ENCODE peak calls at places on chromosome 13, in ten cellular contexts. U is mucosa of descending colon; I is stomach; M is lower leg skin; N is heart right ventricle; S is naive thymus-derived CD4-positive, alpha-beta T cell; A is body of pancreas; C is cardiac fibroblast; P is AG09309; X is CD8-positive, alpha-beta memory T cell. G is an unnamed sample.

GRCh38 chr13:26965976-26966375 is 205.4 kb upstream of the GPR12 start:
- DNase-seq in U (no peak), I (peak), M (no peak), N (peak), S (no peak), A (peak), C (peak), P (no peak), X (no peak), G (peak)

GRCh38 chr13:32825481-32825880 is 190.7 kb upstream of the KL start:
- DNase-seq in U (no peak), I (no peak), M (no peak), N (no peak), S (no peak), A (no peak), C (no peak), P (no peak), X (no peak), G (no peak)

GRCh38 chr13:110323986-110324749 is 17.1 kb downstream of the COL4A2 start:
- DNase-seq in U (no peak), I (no peak), M (no peak), N (no peak), S (no peak), A (no peak), C (no peak), P (no peak), X (no peak), G (no peak)

GRCh38 chr13:89380101-89380500 is 1708.9 kb downstream of the SLITRK5 start:
- DNase-seq in U (no peak), I (peak), M (no peak), N (no peak), S (no peak), A (no peak), C (no peak), P (no peak), X (no peak), G (no peak)

GRCh38 chr13:98998831-98999634 is 21.2 kb upstream of the DOCK9 start:
- DNase-seq in U (no peak), I (no peak), M (no peak), N (no peak), S (peak), A (no peak), C (no peak), P (no peak), X (peak), G (no peak)

GRCh38 chr13:93080587-93080986 is 146.0 kb upstream of the GPC6 start:
- DNase-seq in U (no peak), I (no peak), M (no peak), N (no peak), S (no peak), A (no peak), C (peak), P (no peak), X (no peak), G (no peak)

GRCh38 chr13:108226184-108226583 is 8.0 kb downstream of the ABHD13 start:
- DNase-seq in U (no peak), I (no peak), M (no peak), N (no peak), S (no peak), A (no peak), C (peak), P (no peak), X (no peak), G (no peak)

GRCh38 chr13:32316476-32316875 is 1.2 kb downstream of the BRCA2 start:
- DNase-seq in U (no peak), I (no peak), M (no peak), N (no peak), S (no peak), A (no peak), C (no peak), P (no peak), X (no peak), G (no peak)

GRCh38 chr13:97715763-97716162 is 237.7 kb upstream of the IPO5 start:
- DNase-seq in U (no peak), I (no peak), M (no peak), N (no peak), S (no peak), A (no peak), C (peak), P (no peak), X (no peak), G (no peak)

GRCh38 chr13:113843063-113843654 is 20.7 kb downstream of the GAS6 start:
- DNase-seq in U (peak), I (no peak), M (no peak), N (peak), S (no peak), A (no peak), C (no peak), P (no peak), X (no peak), G (no peak)

GRCh38 chr13:36673838-36674326 is at the start of gene SERTM1:
- DNase-seq in U (peak), I (no peak), M (no peak), N (no peak), S (no peak), A (no peak), C (peak), P (no peak), X (no peak), G (no peak)

GRCh38 chr13:113949546-113949945 is 24.3 kb downstream of the C13orf46 start:
- DNase-seq in U (peak), I (no peak), M (no peak), N (no peak), S (no peak), A (no peak), C (no peak), P (no peak), X (no peak), G (no peak)

GRCh38 chr13:47081246-47081645 is 184.4 kb upstream of the HTR2A start:
- DNase-seq in U (no peak), I (no peak), M (no peak), N (no peak), S (no peak), A (no peak), C (no peak), P (no peak), X (no peak), G (no peak)

GRCh38 chr13:84296386-84296785 is 414.1 kb upstream of the SLITRK1 start:
- DNase-seq in U (no peak), I (no peak), M (no peak), N (no peak), S (no peak), A (no peak), C (no peak), P (no peak), X (no peak), G (no peak)

GRCh38 chr13:21171420-21171819 is 4.9 kb downstream of the SKA3 start:
- DNase-seq in U (no peak), I (no peak), M (no peak), N (no peak), S (no peak), A (no peak), C (no peak), P (no peak), X (no peak), G (no peak)

GRCh38 chr13:60484865-60485264 is 87.8 kb downstream of the TDRD3 start:
- DNase-seq in U (no peak), I (no peak), M (no peak), N (no peak), S (no peak), A (no peak), C (no peak), P (no peak), X (no peak), G (no peak)

GRCh38 chr13:55528434-55528833 is 1612.3 kb upstream of the PRR20A start:
- DNase-seq in U (no peak), I (no peak), M (no peak), N (no peak), S (no peak), A (no peak), C (no peak), P (no peak), X (no peak), G (no peak)

GRCh38 chr13:28658539-28658795 is 463 bp upstream of the POMP start:
- DNase-seq in U (no peak), I (no peak), M (no peak), N (no peak), S (no peak), A (no peak), C (no peak), P (no peak), X (no peak), G (no peak)

GRCh38 chr13:98544105-98544710 is 32.7 kb downstream of the STK24 start:
- DNase-seq in U (no peak), I (no peak), M (no peak), N (no peak), S (no peak), A (no peak), C (no peak), P (no peak), X (no peak), G (no peak)

GRCh38 chr13:100534911-100535310 is 53.7 kb downstream of the GGACT start:
- DNase-seq in U (no peak), I (no peak), M (no peak), N (no peak), S (no peak), A (peak), C (no peak), P (no peak), X (no peak), G (no peak)

GRCh38 chr13:76473552-76474134 is 412.6 kb downstream of the KCTD12 start:
- DNase-seq in U (no peak), I (peak), M (peak), N (peak), S (peak), A (peak), C (peak), P (peak), X (peak), G (peak)

GRCh38 chr13:114099918-114100445 is 32.4 kb downstream of the RASA3 start:
- DNase-seq in U (peak), I (no peak), M (no peak), N (no peak), S (no peak), A (no peak), C (peak), P (no peak), X (peak), G (no peak)

GRCh38 chr13:73940098-73940497 is 194.1 kb downstream of the KLF12 start:
- DNase-seq in U (no peak), I (no peak), M (no peak), N (peak), S (no peak), A (no peak), C (no peak), P (no peak), X (no peak), G (no peak)

GRCh38 chr13:60012503-60012902 is 151.2 kb downstream of the DIAPH3 start:
- DNase-seq in U (no peak), I (peak), M (no peak), N (no peak), S (no peak), A (peak), C (no peak), P (no peak), X (no peak), G (no peak)

GRCh38 chr13:107808388-107808787 is 406.9 kb downstream of the LIG4 start:
- DNase-seq in U (no peak), I (no peak), M (no peak), N (no peak), S (no peak), A (no peak), C (peak), P (no peak), X (no peak), G (no peak)

GRCh38 chr13:84567848-84568247 is 685.6 kb upstream of the SLITRK1 start:
- DNase-seq in U (no peak), I (no peak), M (no peak), N (no peak), S (no peak), A (no peak), C (no peak), P (no peak), X (no peak), G (no peak)

GRCh38 chr13:45226024-45226423 is 25.2 kb upstream of the KCTD4 start:
- DNase-seq in U (no peak), I (no peak), M (no peak), N (no peak), S (no peak), A (no peak), C (no peak), P (no peak), X (no peak), G (no peak)

GRCh38 chr13:110635405-110636002 is 20.2 kb downstream of the NAXD start:
- DNase-seq in U (no peak), I (no peak), M (no peak), N (no peak), S (no peak), A (no peak), C (no peak), P (no peak), X (no peak), G (no peak)

GRCh38 chr13:44309771-44310767 is 63.6 kb upstream of the SERP2 start:
- DNase-seq in U (peak), I (peak), M (peak), N (peak), S (no peak), A (no peak), C (peak), P (no peak), X (no peak), G (peak)

GRCh38 chr13:54945978-54946377 is 1917.4 kb downstream of the OLFM4 start:
- DNase-seq in U (no peak), I (no peak), M (no peak), N (no peak), S (no peak), A (no peak), C (no peak), P (no peak), X (no peak), G (no peak)

GRCh38 chr13:64910061-64910460 is 2320.1 kb downstream of the PCDH9 start:
- DNase-seq in U (no peak), I (no peak), M (no peak), N (no peak), S (no peak), A (no peak), C (no peak), P (no peak), X (no peak), G (no peak)

GRCh38 chr13:41213316-41213715 is 18.9 kb upstream of the KBTBD7 start:
- DNase-seq in U (no peak), I (no peak), M (no peak), N (no peak), S (no peak), A (no peak), C (no peak), P (no peak), X (no peak), G (no peak)

GRCh38 chr13:46469064-46469463 is 82.0 kb upstream of the RUBCNL start:
- DNase-seq in U (no peak), I (no peak), M (no peak), N (no peak), S (no peak), A (no peak), C (peak), P (peak), X (no peak), G (peak)

DNA sequence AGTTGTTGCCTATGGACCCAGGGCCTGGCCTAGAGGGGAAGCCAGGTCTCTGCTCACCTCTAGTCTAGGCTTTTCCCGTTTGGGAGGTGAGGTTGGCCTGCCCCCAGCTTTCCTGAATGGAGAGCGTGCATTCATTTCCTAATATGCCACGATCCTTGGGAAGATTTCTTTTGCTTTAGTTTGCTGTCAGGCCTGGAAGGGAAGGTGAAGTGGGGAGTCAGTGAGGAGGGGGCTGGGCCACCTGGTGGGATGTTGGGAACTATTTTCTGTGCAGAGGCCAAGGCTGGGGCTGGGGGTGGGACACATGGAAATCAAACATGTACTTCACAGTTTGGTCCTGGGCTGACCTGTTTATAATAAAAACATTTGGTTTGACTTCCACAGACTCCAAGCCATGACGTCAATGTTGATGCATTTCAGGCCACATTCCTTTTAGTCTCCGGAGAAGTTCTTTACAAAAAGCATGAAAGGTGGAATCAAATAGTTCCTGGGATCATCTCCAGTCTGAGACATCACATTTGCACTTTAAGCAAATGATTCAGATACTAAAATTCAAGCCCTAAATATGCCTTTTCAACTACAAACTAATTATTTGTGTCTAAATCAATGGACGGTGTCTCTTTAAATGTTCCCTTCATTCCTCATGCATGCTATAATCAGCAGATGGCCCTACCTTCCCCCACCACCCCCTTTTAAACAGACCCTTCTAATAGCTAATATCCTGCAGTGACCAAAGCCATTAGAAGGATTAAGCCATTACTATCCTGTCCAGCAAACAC is 41.5 kb upstream of the MEDAG start:
- DNase-seq in U (no peak), I (no peak), M (no peak), N (no peak), S (no peak), A (no peak), C (peak), P (peak), X (no peak), G (peak)
- H3K4me3 ChIP-seq in U (no peak), I (no peak), M (no peak), N (no peak), S (no peak), A (no peak), C (no peak), P (no peak), X (no peak), G (no peak)

DNA sequence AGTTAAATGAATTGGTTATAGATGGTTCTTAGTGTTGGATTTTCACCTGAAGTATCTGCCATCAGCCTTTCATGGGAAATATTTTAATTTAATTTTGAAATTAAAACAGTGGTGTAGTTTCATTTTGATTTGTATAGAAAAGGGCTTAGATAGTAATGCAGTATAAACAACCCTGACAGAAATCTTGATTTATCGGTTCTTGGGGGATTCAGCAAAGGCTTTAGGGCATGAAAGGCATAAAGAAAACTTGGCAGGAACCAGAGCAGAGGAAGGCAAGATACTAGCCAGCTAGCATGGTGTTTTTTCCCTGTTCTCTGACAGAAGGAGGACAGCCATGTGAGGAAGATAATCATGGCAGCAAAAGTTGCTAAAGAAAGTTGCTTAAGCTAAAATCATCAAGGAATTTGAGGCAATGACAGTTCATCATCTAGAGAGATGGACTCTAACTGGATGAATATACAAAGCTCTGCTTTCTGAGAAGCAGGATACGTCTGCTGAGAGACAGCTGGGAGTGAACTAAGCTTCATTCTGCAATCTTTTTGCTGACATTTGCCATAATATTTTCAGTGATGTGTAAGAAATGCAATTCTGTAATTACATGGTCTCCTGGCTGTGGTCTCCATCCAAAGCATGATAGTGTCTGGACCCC is 294.1 kb downstream of the KCNRG start:
- DNase-seq in U (no peak), I (no peak), M (no peak), N (no peak), S (no peak), A (no peak), C (peak), P (no peak), X (no peak), G (no peak)
- H3K4me3 ChIP-seq in U (no peak), I (no peak), M (no peak), N (no peak), S (no peak), A (no peak), C (no peak), P (no peak), X (no peak), G (no peak)

DNA sequence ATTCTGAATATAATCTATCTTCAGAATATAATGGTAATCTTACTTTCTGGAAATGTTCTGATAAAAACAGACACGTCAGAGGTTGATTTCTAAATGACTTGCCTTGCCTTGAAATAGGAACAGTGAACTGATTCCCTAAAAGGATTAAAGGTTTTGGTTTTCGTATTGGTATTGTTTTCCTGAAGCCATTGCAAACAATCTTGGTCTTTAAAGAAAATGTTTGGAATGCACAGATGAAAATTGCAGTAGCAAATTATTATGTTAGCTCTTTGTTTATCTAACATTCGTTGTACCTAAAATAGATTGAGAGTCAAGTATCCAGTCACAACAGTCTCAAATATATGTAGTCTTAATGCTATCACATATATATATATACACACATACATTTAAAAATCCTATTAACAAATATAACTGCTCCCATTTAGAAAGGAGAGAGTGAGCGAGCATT is 1.7 kb downstream of the ITM2B start:
- DNase-seq in U (no peak), I (no peak), M (no peak), N (no peak), S (no peak), A (no peak), C (no peak), P (no peak), X (no peak), G (no peak)
- H3K4me3 ChIP-seq in U (no peak), I (peak), M (no peak), N (peak), S (peak), A (peak), C (peak), P (peak), X (peak), G (peak)

GRCh38 chr13:67134322-67135129 is 95.6 kb downstream of the PCDH9 start:
- DNase-seq in U (no peak), I (no peak), M (no peak), N (no peak), S (no peak), A (no peak), C (peak), P (no peak), X (no peak), G (no peak)
- H3K4me3 ChIP-seq in U (no peak), I (peak), M (no peak), N (peak), S (no peak), A (no peak), C (peak), P (no peak), X (no peak), G (peak)

DNA sequence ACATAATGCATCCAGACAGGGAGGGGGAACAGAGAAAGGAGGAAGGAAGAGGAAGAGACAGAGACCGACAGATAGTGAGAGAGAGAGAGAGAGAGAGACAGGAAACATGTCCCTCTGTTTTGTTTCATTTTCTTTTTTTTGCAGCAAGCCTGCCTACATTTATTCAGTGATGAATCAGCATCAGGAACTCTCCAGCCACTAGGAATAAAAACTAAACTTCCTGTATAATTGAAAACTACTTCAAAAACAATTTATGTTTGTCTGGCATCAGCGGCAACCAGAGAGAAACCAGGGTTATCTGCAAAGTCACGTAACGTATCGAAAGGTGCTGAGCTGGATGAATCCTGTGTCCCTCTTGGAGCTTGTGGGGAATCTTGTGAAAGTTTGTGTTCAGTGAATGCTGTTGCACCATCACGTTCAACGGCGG is 148.6 kb upstream of the SOX21 start:
- DNase-seq in U (no peak), I (no peak), M (no peak), N (no peak), S (no peak), A (no peak), C (peak), P (no peak), X (no peak), G (no peak)
- H3K4me3 ChIP-seq in U (no peak), I (peak), M (no peak), N (peak), S (peak), A (no peak), C (peak), P (peak), X (peak), G (peak)

G was measured in skeletal muscle cell.